ENCODE peak calls at places on chromosomes 6 and 20, in ten cellular contexts. G is AG04449; Z is pons; Q is Peyer's patch; M is cerebellar cortex; I is GM19239; A is mammary epithelial cell; P is iPS-NIHi11; H is effector CD4-positive, alpha-beta T cell; T is EL. F is an unnamed sample.

GRCh38 chr6:157251565-157252247 is 71.6 kb downstream of the TMEM242 start:
- DNase-seq in M (no peak), I (no peak), A (no peak), Q (no peak), Z (no peak), T (no peak), G (no peak), H (no peak), P (no peak), F (no peak)

GRCh38 chr20:35654415-35654814 is 10.3 kb downstream of the CPNE1 start:
- DNase-seq in G (no peak), T (no peak), M (no peak), Q (no peak), H (no peak), I (no peak), P (no peak), Z (no peak), A (no peak), F (no peak)

GRCh38 chr6:170251776-170252571 is 38.9 kb downstream of the DLL1 start:
- DNase-seq in H (no peak), I (no peak), Z (no peak), T (no peak), Q (no peak), G (no peak), M (no peak), A (no peak), P (no peak), F (no peak)

GRCh38 chr20:15012551-15012950 is 675.1 kb upstream of the FLRT3 start:
- DNase-seq in Z (peak; percentile 6), G (no peak), P (no peak), T (no peak), Q (no peak), I (no peak), H (no peak), A (no peak), M (no peak), F (no peak)

GRCh38 chr6:135535989-135536414 is 38.5 kb upstream of the AHI1 start:
- DNase-seq in Z (peak; percentile 51), P (peak; percentile 57), H (no peak), G (peak; percentile 88), M (peak; percentile 55), I (no peak), A (peak; percentile 67), T (peak; percentile 91), Q (no peak), F (no peak)

GRCh38 chr20:58514321-58515239 is 619 bp downstream of the APCDD1L start:
- DNase-seq in Z (no peak), P (peak; percentile 50), T (peak; percentile 32), M (no peak), I (no peak), A (peak; percentile 11), Q (no peak), H (no peak), G (no peak), F (no peak)

GRCh38 chr6:40391086-40391485 is 196.1 kb downstream of the LRFN2 start:
- DNase-seq in G (no peak), H (no peak), I (no peak), Z (no peak), Q (no peak), T (no peak), M (no peak), P (no peak), A (no peak), F (no peak)

GRCh38 chr20:24746351-24746685 is 202.8 kb upstream of the CST7 start:
- DNase-seq in P (peak; percentile 72), Q (peak; percentile 80), A (peak; percentile 96), I (no peak), T (no peak), H (no peak), G (no peak), Z (no peak), M (no peak), F (no peak)

GRCh38 chr20:57526067-57526884 is 1.3 kb upstream of the CTCFL start:
- DNase-seq in G (no peak), I (no peak), P (peak; percentile 45), Z (no peak), A (no peak), M (peak; percentile 5), Q (no peak), T (peak; percentile 4), H (no peak), F (no peak)

GRCh38 chr6:44522871-44523270 is 135.4 kb downstream of the CDC5L start:
- DNase-seq in A (no peak), I (no peak), H (no peak), M (no peak), Q (no peak), T (no peak), Z (no peak), G (no peak), P (no peak), F (no peak)

GRCh38 chr6:105831321-105831720 is 254.8 kb upstream of the PRDM1 start:
- DNase-seq in M (no peak), H (no peak), G (no peak), I (no peak), P (no peak), Q (no peak), Z (no peak), A (no peak), T (no peak), F (no peak)

GRCh38 chr20:3727333-3728035 is 5.0 kb upstream of the HSPA12B start:
- DNase-seq in P (no peak), M (no peak), H (no peak), G (peak; percentile 10), T (peak; percentile 58), A (peak; percentile 37), I (no peak), Q (no peak), Z (no peak), F (no peak)

GRCh38 chr20:50169329-50169823 is 15.9 kb upstream of the PEDS1 start:
- DNase-seq in Q (peak; percentile 87), A (peak; percentile 66), M (peak; percentile 69), H (peak; percentile 75), T (peak; percentile 80), P (peak; percentile 60), G (no peak), Z (peak; percentile 85), I (no peak), F (peak; percentile 27)

GRCh38 chr6:101402618-101403002 is 9.1 kb downstream of the GRIK2 start:
- DNase-seq in I (no peak), A (no peak), M (no peak), Q (no peak), G (no peak), T (peak; percentile 4), H (no peak), Z (no peak), P (peak; percentile 8), F (no peak)

GRCh38 chr20:9359561-9360308 is 154.7 kb upstream of the LAMP5 start:
- DNase-seq in H (no peak), I (no peak), Q (no peak), T (peak; percentile 66), A (peak; percentile 30), G (no peak), P (peak; percentile 44), M (peak; percentile 72), Z (peak; percentile 69), F (no peak)

GRCh38 chr6:133609404-133610270 is 279.3 kb upstream of the TCF21 start:
- DNase-seq in Q (no peak), M (no peak), A (peak; percentile 97), G (peak; percentile 100), I (no peak), Z (no peak), H (no peak), T (peak; percentile 99), P (no peak), F (no peak)

GRCh38 chr6:42781546-42781810 is 374 bp upstream of the BICRAL start:
- DNase-seq in Q (no peak), T (no peak), Z (no peak), A (no peak), I (no peak), P (no peak), G (no peak), H (no peak), M (no peak), F (no peak)

GRCh38 chr6:89574860-89575561 is 63.5 kb downstream of the LYRM2 start:
- DNase-seq in P (no peak), M (no peak), H (no peak), T (no peak), Q (no peak), Z (no peak), I (no peak), G (no peak), A (no peak), F (no peak)

GRCh38 chr6:75896526-75896925 is 147.5 kb downstream of the MYO6 start:
- DNase-seq in I (no peak), G (no peak), M (no peak), P (no peak), T (peak; percentile 25), H (no peak), Z (no peak), A (no peak), Q (no peak), F (no peak)